ENCODE peak calls at places on chromosomes 16 and 17, in four cellular contexts. V is pancreas, Z is astrocyte of the spinal cord, P is NB4. M is an unnamed sample.

GRCh38 chr17:38751803-38752118 is 780 bp upstream of the PSMB3 start:
- DNase-seq in V (peak; percentile 91), P (peak; percentile 83), Z (peak; percentile 87), M (no peak)

GRCh38 chr17:36845916-36846315 is 91.4 kb upstream of the LHX1 start:
- DNase-seq in Z (no peak), P (no peak), V (no peak), M (no peak)

GRCh38 chr16:69796285-69797118 is 34.4 kb downstream of the WWP2 start:
- DNase-seq in P (peak; percentile 61), V (no peak), Z (peak; percentile 79), M (no peak)

GRCh38 chr16:11914759-11915643 is 755 bp downstream of the GSPT1 start:
- DNase-seq in P (peak; percentile 66), V (peak; percentile 82), Z (peak; percentile 43), M (no peak)

GRCh38 chr16:84498859-84499620 is 5.4 kb downstream of the MEAK7 start:
- DNase-seq in P (no peak), Z (no peak), V (no peak), M (no peak)

GRCh38 chr16:66717112-66717675 is 20.7 kb upstream of the CMTM4 start:
- DNase-seq in Z (peak; percentile 70), P (peak; percentile 73), V (no peak), M (no peak)

GRCh38 chr17:69712801-69713311 is 298.4 kb downstream of the MAP2K6 start:
- DNase-seq in V (no peak), P (no peak), Z (no peak), M (no peak)

GRCh38 chr17:64783556-64784352 is 121.6 kb upstream of the SMURF2 start:
- DNase-seq in P (no peak), Z (no peak), V (peak; percentile 44), M (no peak)

GRCh38 chr17:62680541-62681052 is 53.1 kb downstream of the MRC2 start:
- DNase-seq in Z (no peak), P (no peak), V (no peak), M (no peak)

GRCh38 chr16:27222499-27223225 is 19.3 kb downstream of the KDM8 start:
- DNase-seq in Z (peak; percentile 54), V (peak; percentile 76), P (no peak), M (no peak)

GRCh38 chr17:1915889-1916288 is 86.1 kb downstream of the RPA1 start:
- DNase-seq in V (peak; percentile 13), Z (no peak), P (peak; percentile 35), M (no peak)

GRCh38 chr17:17749921-17750320 is 68.7 kb downstream of the RAI1 start:
- DNase-seq in V (no peak), P (peak; percentile 76), Z (peak; percentile 35), M (no peak)

GRCh38 chr17:30000001-30000754 is 58.7 kb downstream of the EFCAB5 start:
- DNase-seq in V (no peak), P (peak; percentile 11), Z (no peak), M (no peak)

GRCh38 chr17:2909164-2909852 is 113.1 kb downstream of the RAP1GAP2 start:
- DNase-seq in Z (no peak), P (peak; percentile 18), V (peak; percentile 22), M (no peak)

GRCh38 chr17:48051706-48052486 is 3.7 kb downstream of the NFE2L1 start:
- DNase-seq in Z (peak; percentile 96), P (peak; percentile 19), V (no peak), M (no peak)

GRCh38 chr17:71464241-71464640 is 656.6 kb upstream of the SOX9 start:
- DNase-seq in V (no peak), P (no peak), Z (no peak), M (no peak)

GRCh38 chr16:75385507-75386152 is 47.7 kb downstream of the CFDP1 start:
- DNase-seq in P (peak; percentile 83), Z (peak; percentile 86), V (no peak), M (no peak)

GRCh38 chr17:54903375-54903774 is 2.7 kb downstream of the TOM1L1 start:
- DNase-seq in Z (no peak), V (peak; percentile 88), P (no peak), M (no peak)

GRCh38 chr16:25051446-25052160 is 36.4 kb upstream of the ARHGAP17 start:
- DNase-seq in P (no peak), Z (peak; percentile 26), V (no peak), M (no peak)

GRCh38 chr17:50953831-50954601 is 87.9 kb upstream of the TOB1 start:
- DNase-seq in Z (peak; percentile 78), V (peak; percentile 75), P (no peak), M (no peak)

GRCh38 chr17:60747069-60747808 is 69.6 kb downstream of the BCAS3 start:
- DNase-seq in V (no peak), Z (no peak), P (no peak), M (no peak)

GRCh38 chr17:80720624-80721577 is 176.3 kb downstream of the RPTOR start:
- DNase-seq in V (peak; percentile 38), P (no peak), Z (peak; percentile 73), M (no peak)

GRCh38 chr17:35345926-35346771 is 27.3 kb downstream of the SLFN11 start:
- DNase-seq in V (no peak), Z (peak; percentile 22), P (peak; percentile 93), M (no peak)

GRCh38 chr16:84268661-84269060 is 26.0 kb upstream of the WFDC1 start:
- DNase-seq in Z (no peak), V (no peak), P (no peak), M (no peak)

GRCh38 chr16:296276-296675 is 13.3 kb downstream of the PDIA2 start:
- DNase-seq in P (peak; percentile 19), V (peak; percentile 67), Z (no peak), M (no peak)

GRCh38 chr17:81907219-81908145 is 3.7 kb downstream of the PCYT2 start:
- DNase-seq in Z (no peak), V (peak; percentile 75), P (no peak), M (no peak)

GRCh38 chr17:68398731-68399637 is 58.3 kb downstream of the WIPI1 start:
- DNase-seq in Z (peak; percentile 76), P (peak; percentile 85), V (no peak), M (no peak)

GRCh38 chr17:6701719-6702118 is 11.4 kb downstream of the SLC13A5 start:
- DNase-seq in V (no peak), Z (no peak), P (peak; percentile 40), M (no peak)

GRCh38 chr16:24822542-24822941 is 23.2 kb upstream of the SLC5A11 start:
- DNase-seq in Z (no peak), P (no peak), V (no peak), M (no peak)

GRCh38 chr17:76124582-76125390 is 16.3 kb downstream of the FOXJ1 start:
- DNase-seq in P (no peak), Z (no peak), V (no peak), M (no peak)

GRCh38 chr16:50627419-50627818 is 53.7 kb downstream of the SNX20 start:
- DNase-seq in V (no peak), P (peak; percentile 55), Z (no peak), M (no peak)
- TF ChIP-seq CTCF in V (no peak), P (peak; percentile 20), Z (peak; percentile 35), M (no peak)

GRCh38 chr16:4384497-4384896 is 12.8 kb downstream of the VASN start:
- DNase-seq in P (peak; percentile 59), Z (no peak), V (peak; percentile 77), M (no peak)

GRCh38 chr16:4381935-4382794 is 10.5 kb downstream of the VASN start:
- DNase-seq in P (no peak), V (peak; percentile 67), Z (no peak), M (no peak)

GRCh38 chr16:4382795-4383357 is 11.2 kb downstream of the VASN start:
- DNase-seq in P (no peak), Z (no peak), V (no peak), M (no peak)

GRCh38 chr16:4385066-4385788 is 13.6 kb downstream of the VASN start:
- DNase-seq in P (no peak), Z (no peak), V (peak; percentile 65), M (no peak)

GRCh38 chr16:4383591-4384495 is 12.2 kb downstream of the VASN start:
- DNase-seq in P (no peak), Z (no peak), V (peak; percentile 67), M (no peak)
- H3K4me3 ChIP-seq in P (no peak overlapping the region), Z (no peak overlapping the region), V (no peak overlapping the region), M (no peak overlapping the region)

GRCh38 chr17:65942592-65942991 is 249.3 kb downstream of the CEP112 start:
- DNase-seq in V (no peak), Z (no peak), P (no peak), M (no peak)

GRCh38 chr17:65936013-65936412 is 255.9 kb downstream of the CEP112 start:
- DNase-seq in V (no peak), Z (peak; percentile 38), P (no peak), M (no peak)

DNA sequence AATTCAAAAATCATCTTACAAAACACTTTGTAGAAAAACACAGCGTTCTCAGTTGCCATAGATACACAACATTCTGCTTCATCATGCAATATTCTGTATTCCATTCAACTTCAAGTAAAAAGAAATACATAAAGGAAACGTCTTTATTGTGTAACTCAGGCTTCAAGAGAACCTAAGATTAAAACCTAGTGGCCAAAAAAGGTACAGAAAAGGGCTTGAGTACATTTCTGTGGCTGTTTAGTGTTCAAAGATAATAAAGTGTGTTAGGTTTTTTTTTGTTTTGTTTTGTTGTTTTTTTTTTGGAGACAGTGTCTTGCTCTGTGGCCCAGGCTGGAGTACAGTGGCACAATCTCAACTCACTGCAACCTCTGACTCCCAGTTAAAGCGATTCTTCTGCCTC is 250.4 kb downstream of the CEP112 start:
- DNase-seq in Z (no peak), V (no peak), P (peak; percentile 2), M (no peak)
- TF ChIP-seq CTCF in Z (no peak), V (no peak), P (no peak), M (no peak)

GRCh38 chr16:88534731-88535141 is 35.5 kb upstream of the ZC3H18 start:
- DNase-seq in Z (peak; percentile 33), V (peak; percentile 76), P (peak; percentile 79), M (no peak)
- H3K4me3 ChIP-seq in Z (peak overlapping the region; percentile 34), V (peak overlapping the region; percentile 30), P (peak overlapping the region; percentile 32), M (peak overlapping the region; percentile 65)

GRCh38 chr17:33498069-33498468 is 205.0 kb upstream of the ASIC2 start:
- DNase-seq in Z (no peak), P (no peak), V (no peak), M (no peak)

GRCh38 chr17:33500141-33500540 is 207.0 kb upstream of the ASIC2 start:
- DNase-seq in P (no peak), Z (no peak), V (no peak), M (no peak)

GRCh38 chr17:33499025-33499424 is 205.9 kb upstream of the ASIC2 start:
- DNase-seq in V (no peak), P (no peak), Z (no peak), M (no peak)

GRCh38 chr17:33504571-33504970 is 211.5 kb upstream of the ASIC2 start:
- DNase-seq in P (no peak), V (no peak), Z (no peak), M (no peak)

DNA sequence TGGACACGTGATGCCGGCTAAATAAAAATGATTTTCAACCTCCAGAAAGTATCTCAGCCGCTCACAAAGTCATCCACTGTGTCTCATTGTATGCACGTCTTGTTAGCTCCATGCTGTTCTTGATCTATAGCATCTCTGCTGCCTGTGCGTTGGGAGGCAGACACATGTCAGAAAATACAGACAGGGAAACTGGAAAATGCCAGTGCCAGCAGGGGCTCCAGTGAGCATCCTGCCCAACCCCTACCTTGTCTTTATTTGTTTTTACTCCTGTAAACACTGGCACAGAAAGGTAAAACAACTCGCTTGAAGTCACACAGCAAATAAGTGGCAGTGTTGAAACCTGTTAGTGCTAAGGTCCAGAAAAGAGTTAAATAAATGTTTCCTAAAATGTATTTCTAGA is 208.1 kb upstream of the ASIC2 start:
- DNase-seq in Z (no peak), V (no peak), P (no peak), M (no peak)
- TF ChIP-seq CTCF in Z (no peak), V (no peak), P (no peak), M (no peak)

M was measured in esophagus squamous epithelium.